ENCODE peak calls at places on chromosomes 6 and 20, in five cellular contexts. B is pons, H is erythroblast, G is chondrocyte, T is dorsolateral prefrontal cortex. U is an unnamed sample.

GRCh38 chr6:156862711-156863110 is 85.5 kb downstream of the ARID1B start:
- DNase-seq in B (no peak), H (no peak), G (no peak), T (no peak), U (no peak)

GRCh38 chr6:133956413-133957049 is 3.5 kb downstream of the TBPL1 start:
- DNase-seq in B (no peak), H (peak), G (no peak), T (no peak), U (no peak)

GRCh38 chr6:156191895-156192294 is 585.3 kb upstream of the ARID1B start:
- DNase-seq in B (no peak), H (no peak), G (no peak), T (no peak), U (no peak)

GRCh38 chr6:119333707-119334295 is 15.8 kb downstream of the MAN1A1 start:
- DNase-seq in B (no peak), H (peak), G (no peak), T (no peak), U (no peak)

GRCh38 chr6:21634582-21634981 is 41.0 kb downstream of the SOX4 start:
- DNase-seq in B (no peak), H (no peak), G (no peak), T (no peak), U (no peak)

GRCh38 chr20:47352332-47353223 is 3.9 kb downstream of the ZMYND8 start:
- DNase-seq in B (peak), H (peak), G (no peak), T (no peak), U (no peak)

GRCh38 chr6:27775796-27776184 is 136.4 kb downstream of the OR2B2 start:
- DNase-seq in B (no peak), H (no peak), G (no peak), T (no peak), U (no peak)

GRCh38 chr6:76861403-76861802 is 601.9 kb downstream of the HTR1B start:
- DNase-seq in B (no peak), H (peak), G (no peak), T (no peak), U (no peak)

GRCh38 chr6:28212510-28213212 is 12.4 kb upstream of the ZSCAN9 start:
- DNase-seq in B (peak), H (peak), G (no peak), T (no peak), U (peak)

GRCh38 chr6:37897321-37897720 is 77.8 kb downstream of the ZFAND3 start:
- DNase-seq in B (no peak), H (no peak), G (no peak), T (no peak), U (no peak)

GRCh38 chr6:38248500-38249234 is 391.1 kb downstream of the BTBD9 start:
- DNase-seq in B (no peak), H (no peak), G (no peak), T (no peak), U (no peak)

GRCh38 chr6:170073846-170074245 is 217.0 kb downstream of the DLL1 start:
- DNase-seq in B (no peak), H (no peak), G (peak), T (peak), U (no peak)

GRCh38 chr6:136210450-136211165 is 39.5 kb downstream of the MTFR2 start:
- DNase-seq in B (no peak), H (no peak), G (no peak), T (no peak), U (no peak)

GRCh38 chr6:141587482-141588266 is 545.1 kb upstream of the GJE1 start:
- DNase-seq in B (no peak), H (no peak), G (no peak), T (no peak), U (no peak)

GRCh38 chr6:10355115-10355702 is 59.7 kb downstream of the TFAP2A start:
- DNase-seq in B (no peak), H (no peak), G (no peak), T (no peak), U (no peak)

U was measured in neural crest cell.